ENCODE peak calls at places on chromosomes 2 and 18, in five cellular contexts. G is lung, K is HL-60, B is fibroblast of pulmonary artery, C is uterus. H is an unnamed sample.

GRCh38 chr18:12048827-12049175 is 44.8 kb upstream of the ANKRD62 start:
- DNase-seq in C (no peak), G (no peak), K (no peak), B (peak), H (no peak)

GRCh38 chr2:197092431-197092830 is 165.9 kb upstream of the PGAP1 start:
- DNase-seq in B (peak), C (peak), G (no peak), K (no peak), H (no peak)

GRCh38 chr2:204265701-204266310 is 279.5 kb upstream of the PARD3B start:
- DNase-seq in K (no peak), B (no peak), C (no peak), G (no peak), H (no peak)

GRCh38 chr2:76813084-76813483 is 709.1 kb downstream of the LRRTM4 start:
- DNase-seq in K (no peak), B (no peak), C (no peak), G (no peak), H (no peak)

GRCh38 chr2:240432820-240433801 is 2.4 kb upstream of the GPC1 start:
- DNase-seq in C (peak), B (no peak), G (no peak), K (no peak), H (no peak)

GRCh38 chr2:16183345-16183744 is 243.0 kb downstream of the MYCN start:
- DNase-seq in K (no peak), B (no peak), G (no peak), C (no peak), H (no peak)

GRCh38 chr2:238511614-238511950 is 84.9 kb downstream of the ASB1 start:
- DNase-seq in K (no peak), G (no peak), C (no peak), B (no peak), H (no peak)

GRCh38 chr2:225559090-225559489 is 159.6 kb downstream of the NYAP2 start:
- DNase-seq in G (no peak), B (no peak), C (no peak), K (no peak), H (no peak)

GRCh38 chr2:128446866-128447537 is 128.3 kb upstream of the HS6ST1 start:
- DNase-seq in K (no peak), C (no peak), B (no peak), G (peak), H (no peak)

DNA sequence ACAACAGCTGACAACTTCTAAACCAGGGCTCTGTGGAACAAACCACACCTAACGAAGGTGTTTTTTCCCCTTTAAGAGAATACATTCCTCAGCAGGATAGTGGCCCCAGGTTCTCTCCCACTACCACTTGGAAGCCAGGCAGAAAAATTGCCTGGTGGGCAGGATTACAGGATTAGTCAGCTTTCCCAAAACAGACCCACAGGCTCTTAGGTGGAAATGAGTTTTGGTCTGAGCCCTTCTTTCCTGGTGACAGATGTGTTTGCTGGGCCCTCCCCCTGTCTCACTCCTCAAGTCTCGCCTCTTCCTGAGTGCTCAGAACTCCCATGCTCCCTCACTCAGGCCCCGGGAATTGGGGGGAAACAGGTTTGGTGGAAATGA is 139.4 kb upstream of the HAAO start:
- DNase-seq in G (no peak), C (no peak), B (no peak), K (no peak), H (no peak)
- TF ChIP-seq CTCF in G (no peak), C (no peak), B (no peak), K (no peak), H (no peak)

GRCh38 chr2:233031556-233032500 is 644 bp upstream of the NEU2 start:
- DNase-seq in C (no peak), G (no peak), K (no peak), B (no peak), H (no peak)

GRCh38 chr2:233025706-233026105 is 6.8 kb upstream of the NEU2 start:
- DNase-seq in K (no peak), G (no peak), C (no peak), B (no peak), H (peak)

GRCh38 chr2:233026211-233026813 is 6.2 kb upstream of the NEU2 start:
- DNase-seq in B (peak), G (no peak), K (no peak), C (no peak), H (peak)

GRCh38 chr2:233032551-233033320 is at the start of gene NEU2:
- DNase-seq in G (no peak), C (no peak), K (no peak), B (peak), H (no peak)

GRCh38 chr2:233029321-233029720 is 3.2 kb upstream of the NEU2 start:
- DNase-seq in K (no peak), C (no peak), B (no peak), G (no peak), H (peak)
- TF ChIP-seq CTCF in K (no peak), C (no peak), B (no peak), G (no peak), H (no peak)

GRCh38 chr2:221572180-221572820 is at the start of gene EPHA4:
- DNase-seq in K (no peak), G (peak), B (peak), C (peak), H (peak)
- TF ChIP-seq CTCF in K (no peak), G (no peak), B (no peak), C (peak), H (peak)

DNA sequence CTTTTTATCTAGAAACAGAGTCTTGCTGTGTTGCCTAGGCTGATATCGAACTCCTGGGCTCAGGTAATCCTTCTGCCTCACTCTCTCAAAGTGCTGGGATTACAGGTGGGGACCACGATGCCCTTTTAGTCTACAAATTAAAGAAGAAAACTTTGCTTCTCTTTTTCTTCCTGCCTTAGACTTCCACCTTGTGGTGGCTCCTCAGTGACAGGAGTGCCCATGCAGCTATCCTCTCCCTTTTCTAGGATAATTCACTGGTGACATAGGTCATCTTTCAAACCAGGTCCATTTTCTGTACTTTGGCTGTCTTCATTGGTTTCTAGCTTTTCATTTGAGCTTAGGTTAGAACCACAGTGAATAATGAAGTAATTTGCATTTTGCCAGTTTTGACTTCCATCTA is 13.6 kb downstream of the DCAF17 start:
- DNase-seq in B (no peak), C (no peak), G (no peak), K (no peak), H (peak)
- TF ChIP-seq CTCF in B (no peak), C (no peak), G (no peak), K (no peak), H (no peak)